ENCODE peak calls at places on chromosomes 2 and 18, in five cellular contexts. B is heart left ventricle, E is lung, F is tibial artery, N is GM12878. W is an unnamed sample. For H3K9me3, the result is how much of the 10 kb centered on the place peaks cover.

GRCh38 chr2:46015671-46016070 is 281.5 kb upstream of the EPAS1 start:
- DNase-seq in E (no peak), N (no peak), F (no peak), B (no peak), W (no peak)

GRCh38 chr2:240296611-240297552 is 138.6 kb upstream of the GPC1 start:
- DNase-seq in N (no peak), E (no peak), F (no peak), B (peak), W (peak)

GRCh38 chr2:144240656-144241339 is 279.1 kb downstream of the ZEB2 start:
- DNase-seq in F (no peak), B (no peak), E (no peak), N (peak), W (no peak)

GRCh38 chr2:100976634-100977391 is 25.3 kb upstream of the RPL31 start:
- DNase-seq in E (no peak), B (no peak), F (no peak), N (peak), W (no peak)

GRCh38 chr2:70946832-70947442 is 11.2 kb downstream of the ATP6V1B1 start:
- DNase-seq in E (no peak), F (peak), B (peak), N (no peak), W (peak)

GRCh38 chr2:37026050-37026449 is 58.1 kb downstream of the HEATR5B start:
- DNase-seq in B (no peak), E (no peak), N (no peak), F (no peak), W (no peak)

GRCh38 chr2:55097462-55098410 is 47.5 kb upstream of the RTN4 start:
- DNase-seq in B (no peak), E (no peak), F (peak), N (no peak), W (no peak)

GRCh38 chr18:56501896-56502295 is 136.5 kb downstream of the TXNL1 start:
- DNase-seq in B (no peak), E (no peak), F (no peak), N (no peak), W (no peak)

GRCh38 chr2:53819627-53820026 is 32.8 kb downstream of the ERLEC1 start:
- DNase-seq in N (no peak), B (no peak), F (no peak), E (no peak), W (no peak)

DNA sequence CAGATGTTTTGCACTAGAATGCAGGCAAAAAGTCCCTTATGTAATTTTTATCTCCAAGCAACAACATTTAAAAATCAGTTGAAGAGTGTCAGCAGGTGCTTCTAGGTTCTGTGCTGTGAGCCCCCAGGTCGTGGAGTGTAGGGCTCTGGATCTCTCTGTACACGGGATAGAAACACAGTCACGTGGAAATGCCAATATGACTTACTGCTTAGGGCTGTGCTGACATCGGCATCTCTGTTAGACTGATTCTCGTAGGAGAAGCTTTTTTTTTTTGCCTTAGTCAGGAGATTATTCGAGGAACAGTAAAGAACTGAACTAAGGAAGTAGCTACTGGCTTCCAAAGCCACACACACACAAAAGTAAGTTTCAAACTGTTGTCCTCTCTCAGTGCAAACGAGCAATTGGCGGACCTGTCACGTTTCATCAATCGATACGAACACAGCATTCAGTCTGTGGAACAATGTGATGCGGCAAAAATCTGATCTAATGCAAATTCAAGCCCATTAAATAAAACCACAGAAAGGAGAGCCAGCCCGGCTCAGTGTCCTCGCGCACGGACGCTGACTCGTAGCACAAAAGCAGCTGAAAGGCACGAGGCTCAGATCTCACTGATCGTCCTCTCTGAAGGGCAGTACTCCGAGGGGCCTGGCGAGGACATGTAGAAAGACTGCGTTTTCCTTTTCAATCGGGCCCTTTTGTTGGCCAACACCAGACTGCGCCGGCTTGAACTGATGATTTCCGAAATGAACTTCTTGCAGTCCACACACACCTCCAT is 41.5 kb downstream of the PRELID3A start:
- DNase-seq in E (no peak), N (no peak), F (peak), B (no peak), W (no peak)
- H3K27ac ChIP-seq in E (no peak), N (no peak), F (no peak), B (no peak), W (no peak)

GRCh38 chr2:126681505-126681904 is 25.5 kb downstream of the GYPC start:
- DNase-seq in F (no peak), B (no peak), E (no peak), N (no peak), W (no peak)
- H3K9me3 ChIP-seq in F (under half), B (under half), E (under half), N (under half), W (under half)

GRCh38 chr18:75809392-75809791 is 381.9 kb upstream of the SMIM21 start:
- DNase-seq in B (no peak), F (no peak), N (no peak), E (no peak), W (no peak)
- H3K4me3 ChIP-seq in B (no peak), F (no peak), N (no peak), E (no peak), W (no peak)

GRCh38 chr2:179226203-179226960 is 38.2 kb downstream of the SESTD1 start:
- DNase-seq in E (no peak), N (no peak), B (no peak), F (no peak), W (no peak)
- H3K27ac ChIP-seq in E (no peak), N (no peak), B (peak), F (no peak), W (no peak)

GRCh38 chr18:22088029-22088428 is 81.4 kb upstream of the GATA6 start:
- DNase-seq in F (no peak), B (peak), E (peak), N (no peak), W (no peak)
- H3K9me3 ChIP-seq in F (under half), B (under half), E (under half), N (under half), W (under half)

GRCh38 chr2:60054571-60055340 is 498.7 kb downstream of the BCL11A start:
- DNase-seq in E (no peak), B (peak), N (no peak), F (no peak), W (no peak)

GRCh38 chr2:60053791-60054190 is 499.7 kb downstream of the BCL11A start:
- DNase-seq in E (no peak), N (no peak), F (no peak), B (no peak), W (no peak)

GRCh38 chr2:60058781-60059180 is 494.7 kb downstream of the BCL11A start:
- DNase-seq in N (no peak), E (no peak), B (no peak), F (no peak), W (no peak)
- H3K4me3 ChIP-seq in N (no peak), E (no peak), B (no peak), F (no peak), W (no peak)

GRCh38 chr2:214066847-214067246 is 344.0 kb upstream of the VWC2L start:
- DNase-seq in B (no peak), F (no peak), N (no peak), E (no peak), W (no peak)

GRCh38 chr2:214069254-214069653 is 341.6 kb upstream of the VWC2L start:
- DNase-seq in N (no peak), E (no peak), F (peak), B (no peak), W (no peak)
- H3K27ac ChIP-seq in N (no peak), E (no peak), F (no peak), B (no peak), W (no peak)

DNA sequence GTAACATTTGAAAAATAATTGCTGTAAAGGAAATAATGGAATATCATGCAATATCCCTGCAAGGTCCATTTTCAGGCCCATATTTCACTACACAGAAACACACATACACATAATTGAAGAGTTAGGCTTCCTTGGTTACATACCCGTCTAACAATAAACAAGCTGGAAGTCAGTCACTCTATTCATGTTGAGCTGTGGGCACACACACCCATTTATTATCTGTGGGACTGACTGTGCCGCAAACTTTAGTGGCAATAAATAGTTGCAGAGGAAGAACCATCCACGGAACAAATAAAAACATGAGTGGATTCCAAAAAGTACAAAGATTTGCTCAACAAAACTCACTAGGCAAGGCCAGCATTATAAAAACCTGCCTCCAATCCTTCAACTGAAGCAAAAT is 24.8 kb downstream of the PID1 start:
- DNase-seq in F (no peak), B (no peak), E (no peak), N (no peak), W (no peak)
- H3K9me3 ChIP-seq in F (under half), B (under half), E (under half), N (under half), W (under half)